ENCODE peak calls at places on chromosome 18, in four cellular contexts. N, U, M and P are unnamed samples.

GRCh38 chr18:24128700-24129099 is 10.2 kb upstream of the CABYR start:
- DNase-seq in N (no peak), U (no peak), M (no peak), P (no peak)

GRCh38 chr18:7728297-7728696 is 161.2 kb downstream of the PTPRM start:
- DNase-seq in N (no peak), U (no peak), M (no peak), P (no peak)

GRCh38 chr18:9918016-9918680 is 4.3 kb downstream of the VAPA start:
- DNase-seq in N (no peak), U (no peak), M (no peak), P (no peak)

GRCh38 chr18:75363446-75364225 is 63.9 kb downstream of the SMIM21 start:
- DNase-seq in N (no peak), U (no peak), M (no peak), P (no peak)

GRCh38 chr18:62812242-62812641 is 96.9 kb downstream of the PHLPP1 start:
- DNase-seq in N (no peak), U (no peak), M (no peak), P (no peak)

GRCh38 chr18:468841-469796 is 31.4 kb downstream of the COLEC12 start:
- DNase-seq in N (no peak), U (no peak), M (no peak), P (no peak)

GRCh38 chr18:23737578-23737977 is 48.3 kb downstream of the LAMA3 start:
- DNase-seq in N (no peak), U (no peak), M (no peak), P (no peak)

GRCh38 chr18:2994603-2995432 is 18.1 kb downstream of the LPIN2 start:
- DNase-seq in N (no peak), U (no peak), M (peak; percentile 77), P (no peak)

GRCh38 chr18:57299931-57300330 is 52.4 kb upstream of the ST8SIA3 start:
- DNase-seq in N (no peak), U (no peak), M (no peak), P (no peak)

GRCh38 chr18:68152770-68153169 is 562.1 kb downstream of the TMX3 start:
- DNase-seq in N (no peak), U (no peak), M (no peak), P (no peak)

GRCh38 chr18:51171625-51172024 is 25.9 kb downstream of the MEX3C start:
- DNase-seq in N (no peak), U (no peak), M (no peak), P (no peak)

GRCh38 chr18:68114989-68115388 is 598.5 kb upstream of the DSEL start:
- DNase-seq in N (no peak), U (no peak), M (no peak), P (no peak)

GRCh38 chr18:80171190-80171872 is 62.3 kb downstream of the ADNP2 start:
- DNase-seq in N (peak; percentile 82), U (no peak), M (peak; percentile 72), P (peak; percentile 62)

GRCh38 chr18:8844721-8845148 is 139.4 kb downstream of the MTCL1 start:
- DNase-seq in N (no peak), U (no peak), M (no peak), P (no peak)

GRCh38 chr18:62432176-62432575 is 90.6 kb upstream of the ZCCHC2 start:
- DNase-seq in N (no peak), U (no peak), M (no peak), P (no peak)

GRCh38 chr18:10152475-10152874 is 238.7 kb downstream of the VAPA start:
- DNase-seq in N (no peak), U (no peak), M (no peak), P (no peak)

GRCh38 chr18:13218376-13219011 is at the start of gene LDLRAD4:
- DNase-seq in N (peak; percentile 39), U (no peak), M (peak; percentile 72), P (peak; percentile 32)

GRCh38 chr18:13217971-13218375 is 587 bp upstream of the LDLRAD4 start:
- DNase-seq in N (no peak), U (no peak), M (no peak), P (peak; percentile 31)

GRCh38 chr18:13217466-13217961 is 1.0 kb upstream of the LDLRAD4 start:
- DNase-seq in N (peak; percentile 51), U (peak; percentile 22), M (peak; percentile 77), P (peak; percentile 38)

GRCh38 chr18:13216092-13216582 is 2.4 kb upstream of the LDLRAD4 start:
- DNase-seq in N (peak; percentile 48), U (peak; percentile 81), M (peak; percentile 64), P (peak; percentile 21)

DNA sequence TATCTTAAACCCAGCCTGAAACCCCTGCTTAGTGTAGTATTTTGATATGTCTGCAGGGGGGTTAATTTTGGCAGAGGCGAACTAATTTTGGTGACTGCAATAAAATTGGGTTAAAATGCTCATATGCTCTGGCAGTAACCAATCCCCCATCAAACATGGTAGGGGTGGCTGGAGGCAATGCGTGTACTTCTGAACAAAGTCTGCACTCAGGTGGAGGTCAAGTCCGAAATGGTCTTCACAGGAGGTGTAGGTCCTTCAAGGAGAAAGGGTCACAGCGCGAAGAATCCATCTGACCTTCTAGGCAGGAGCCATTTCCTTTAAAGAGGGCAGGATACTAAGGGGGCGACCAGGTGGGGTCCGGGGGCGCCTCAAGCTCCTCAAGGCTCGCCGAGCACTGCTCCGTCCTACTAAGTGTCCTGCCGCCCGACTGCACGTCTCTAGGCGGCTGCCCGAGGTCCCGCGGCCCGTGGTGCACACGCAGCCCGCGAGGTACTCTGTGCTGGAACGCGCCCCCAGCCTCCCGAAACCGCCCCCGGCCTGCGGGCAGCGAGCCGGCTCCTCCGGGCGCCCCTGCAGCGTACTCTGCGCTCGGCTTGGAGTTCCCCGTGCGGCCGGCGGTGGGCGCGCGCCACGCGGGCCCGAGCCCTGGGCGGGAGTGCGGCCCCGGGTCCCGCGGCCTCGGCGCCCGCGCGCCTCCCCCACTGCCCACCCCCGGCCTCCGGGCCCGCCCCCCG is 1.7 kb upstream of the LDLRAD4 start:
- DNase-seq in N (peak; percentile 42), U (no peak), M (peak; percentile 75), P (peak; percentile 41)
- TF ChIP-seq CTCF in N (peak; percentile 16), U (no peak), M (no peak), P (peak; percentile 40)

GRCh38 chr18:77197073-77197472 is 52.6 kb upstream of the GALR1 start:
- DNase-seq in N (no peak), U (no peak), M (no peak), P (no peak)
- TF ChIP-seq CTCF in N (no peak), U (no peak), M (no peak), P (peak; percentile 20)

DNA sequence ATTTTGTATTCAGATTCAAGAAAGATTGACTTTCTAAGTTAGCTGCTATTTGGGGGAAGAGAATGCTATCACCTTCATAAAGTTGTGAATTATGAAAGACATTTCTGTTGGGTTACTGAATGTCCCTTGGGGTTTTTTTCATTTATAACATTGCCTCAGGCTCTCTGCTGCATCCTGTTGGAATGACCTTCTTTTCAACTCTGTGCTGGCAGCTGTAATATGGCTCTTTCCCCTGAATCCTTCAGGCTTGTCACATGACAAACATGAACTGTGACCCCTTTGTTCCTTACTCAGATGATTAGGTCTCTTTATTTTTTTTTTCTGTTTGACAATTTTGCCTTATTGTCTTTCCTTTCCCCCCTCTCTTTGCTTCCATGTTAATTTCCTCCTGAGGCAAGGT is 159.8 kb downstream of the TAF4B start:
- DNase-seq in N (no peak), U (no peak), M (no peak), P (no peak)
- TF ChIP-seq CTCF in N (no peak), U (no peak), M (no peak), P (no peak)

DNA sequence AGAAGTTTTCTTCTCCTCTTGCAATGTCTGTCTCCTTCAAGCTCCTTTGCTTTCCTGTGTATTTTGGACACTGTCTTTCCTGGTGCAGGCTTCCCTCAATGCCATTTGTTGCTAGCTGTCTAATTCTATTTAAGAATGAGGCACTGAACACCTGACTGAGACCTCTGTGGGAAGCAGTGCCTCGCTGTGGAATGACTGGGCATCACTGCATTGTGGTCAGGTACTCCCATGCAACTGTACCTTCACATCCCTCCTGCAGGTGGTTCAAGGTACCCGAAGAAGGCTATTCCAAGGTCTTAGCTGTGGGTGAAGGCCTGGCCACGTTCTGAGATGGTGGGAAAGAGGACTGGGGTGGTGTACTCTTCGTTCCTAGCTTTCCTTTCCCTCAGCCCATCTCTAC is 152.8 kb upstream of the CTAGE1 start:
- DNase-seq in N (no peak), U (no peak), M (no peak), P (no peak)
- TF ChIP-seq CTCF in N (no peak), U (no peak), M (no peak), P (no peak)